ENCODE peak calls at places on chromosomes 3 and 15, in five cellular contexts. E, G, H, M and C are unnamed samples.

GRCh38 chr15:80105193-80105984 is 45.9 kb downstream of the ZFAND6 start:
- DNase-seq in E (no peak), G (no peak), H (no peak), M (no peak), C (no peak)

GRCh38 chr15:61421938-61422337 is 192.8 kb upstream of the RORA start:
- DNase-seq in E (peak), G (no peak), H (no peak), M (no peak), C (no peak)

GRCh38 chr3:100603449-100603848 is 6.0 kb upstream of the ADGRG7 start:
- DNase-seq in E (peak), G (peak), H (no peak), M (no peak), C (peak)

GRCh38 chr3:56864090-56864489 is 62.3 kb upstream of the ARHGEF3 start:
- DNase-seq in E (no peak), G (no peak), H (peak), M (no peak), C (no peak)

GRCh38 chr15:48557335-48557734 is 88.2 kb downstream of the FBN1 start:
- DNase-seq in E (no peak), G (no peak), H (no peak), M (no peak), C (no peak)

GRCh38 chr15:55110446-55110845 is 86.3 kb downstream of the RSL24D1 start:
- DNase-seq in E (peak), G (no peak), H (no peak), M (no peak), C (no peak)

GRCh38 chr15:62928996-62929350 is 113.6 kb upstream of the TPM1 start:
- DNase-seq in E (peak), G (no peak), H (no peak), M (no peak), C (no peak)

GRCh38 chr3:160176923-160177322 is 48.3 kb upstream of the C3orf80 start:
- DNase-seq in E (no peak), G (no peak), H (no peak), M (no peak), C (no peak)

GRCh38 chr3:66195347-66195783 is 25.4 kb upstream of the SLC25A26 start:
- DNase-seq in E (no peak), G (no peak), H (no peak), M (peak), C (no peak)

GRCh38 chr3:81419196-81419595 is 342.2 kb downstream of the GBE1 start:
- DNase-seq in E (peak), G (no peak), H (no peak), M (no peak), C (peak)
- TF ChIP-seq SUZ12 in E (no peak), G (no peak), H (no peak), M (no peak), C (no peak)

DNA sequence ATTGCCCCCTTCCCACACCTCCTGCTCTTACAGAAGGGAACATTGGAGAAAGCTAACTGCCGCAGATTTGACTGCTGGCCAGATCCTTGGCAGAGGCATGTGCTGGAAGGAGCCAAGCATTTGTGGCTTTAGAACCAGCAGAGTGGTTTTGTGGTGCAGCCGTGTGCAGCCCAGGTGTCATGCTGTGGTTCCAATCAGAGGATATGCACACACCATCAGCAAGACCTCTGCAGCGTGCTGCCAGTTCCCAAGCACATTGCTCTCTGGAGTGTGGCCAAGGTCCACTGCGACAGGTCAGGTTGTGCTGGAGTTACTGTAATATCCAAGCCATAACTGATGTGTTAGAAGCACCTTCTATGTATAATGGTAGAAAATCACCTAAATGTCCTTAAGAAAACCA is 61.6 kb downstream of the OTOL1 start:
- DNase-seq in E (no peak), G (no peak), H (no peak), M (no peak), C (no peak)
- TF ChIP-seq SUZ12 in E (no peak), G (no peak), H (no peak), M (no peak), C (no peak)

DNA sequence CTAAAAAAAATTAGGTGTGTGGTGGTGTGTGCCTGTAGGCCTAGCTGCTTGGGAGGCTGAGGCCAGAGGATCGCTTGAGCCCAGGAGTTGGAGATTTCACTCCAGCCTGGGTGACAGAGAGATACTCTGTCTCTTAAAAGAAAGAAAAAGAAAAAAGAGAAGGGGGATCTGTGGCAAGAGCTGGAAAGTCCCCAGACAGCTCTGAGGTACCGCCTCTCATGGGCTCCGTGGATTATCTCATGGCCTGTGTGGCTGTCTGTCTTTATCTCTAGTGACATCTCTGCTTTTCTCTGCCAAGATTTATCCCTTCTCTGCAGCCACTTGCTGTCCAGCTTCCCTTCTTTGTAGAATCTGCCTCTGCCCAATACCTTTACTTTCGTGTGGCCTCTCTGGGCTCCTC is 5.7 kb downstream of the EXOSC7 start:
- DNase-seq in E (no peak), G (no peak), H (no peak), M (no peak), C (no peak)
- TF ChIP-seq SUZ12 in E (no peak), G (no peak), H (no peak), M (no peak), C (no peak)

DNA sequence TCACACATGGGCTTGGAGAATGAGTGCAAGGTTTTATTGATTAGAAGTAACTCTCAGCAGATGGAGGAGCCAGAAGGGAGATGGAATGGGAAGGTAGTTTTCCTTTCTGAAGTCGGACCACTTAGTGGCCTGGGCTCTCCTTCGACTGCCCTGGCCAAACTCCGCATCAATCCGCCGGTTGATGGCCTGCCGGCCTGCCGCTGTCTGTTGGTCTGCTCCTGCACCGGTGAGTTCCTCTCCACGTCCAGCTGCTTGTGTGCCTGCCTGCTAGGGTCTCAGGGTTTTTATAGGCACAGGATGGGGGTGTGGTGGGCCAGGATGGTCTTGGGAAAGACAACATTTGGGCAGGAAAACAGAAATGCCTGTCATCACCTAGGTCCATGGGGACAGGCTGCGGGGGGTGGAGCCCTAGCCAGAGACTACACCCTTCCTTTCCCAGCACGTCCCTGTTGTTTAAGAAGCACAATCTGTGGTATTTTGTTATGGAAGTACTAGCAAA is 837.0 kb downstream of the PDCD6IP start:
- DNase-seq in E (no peak), G (no peak), H (no peak), M (no peak), C (no peak)
- TF ChIP-seq SUZ12 in E (no peak), G (no peak), H (no peak), M (no peak), C (no peak)

GRCh38 chr3:11835028-11835639 is 11.6 kb downstream of the TAMM41 start:
- DNase-seq in E (no peak), G (no peak), H (no peak), M (no peak), C (no peak)
- TF ChIP-seq SUZ12 in E (no peak), G (no peak), H (no peak), M (no peak), C (no peak)

GRCh38 chr15:25678498-25678865 is 184.6 kb downstream of the ATP10A start:
- DNase-seq in E (no peak), G (no peak), H (no peak), M (no peak), C (no peak)
- TF ChIP-seq SUZ12 in E (no peak), G (no peak), H (no peak), M (no peak), C (no peak)